ENCODE peak calls at places on chromosomes 16 and 17, in seven cellular contexts. P is uterus, O is cardiac muscle cell, V is GM23338, J is fibroblast of lung, G is brain microvascular endothelial cell, T is ascending aorta. M is an unnamed sample.

GRCh38 chr16:66996324-66996982 is 8.1 kb downstream of the CES4A start:
- DNase-seq in P (peak; percentile 54), O (peak; percentile 83), V (no peak), J (peak; percentile 66), G (peak; percentile 25), T (peak; percentile 94), M (peak; percentile 81)

GRCh38 chr17:2171725-2172446 is 117.0 kb downstream of the HIC1 start:
- DNase-seq in P (peak; percentile 88), O (peak; percentile 99), V (peak; percentile 13), J (peak; percentile 100), G (peak; percentile 97), T (peak; percentile 83), M (peak; percentile 84)

GRCh38 chr17:69735285-69735684 is 320.8 kb downstream of the MAP2K6 start:
- DNase-seq in P (no peak), O (no peak), V (no peak), J (no peak), G (no peak), T (no peak), M (no peak)

GRCh38 chr17:36133629-36134259 is 30.1 kb downstream of the CCL4 start:
- DNase-seq in P (no peak), O (peak; percentile 60), V (no peak), J (no peak), G (no peak), T (no peak), M (no peak)

GRCh38 chr17:42463976-42464400 is 5.3 kb downstream of the ATP6V0A1 start:
- DNase-seq in P (no peak), O (no peak), V (no peak), J (no peak), G (no peak), T (no peak), M (no peak)

GRCh38 chr16:12411521-12411920 is 392.2 kb downstream of the CPPED1 start:
- DNase-seq in P (no peak), O (no peak), V (no peak), J (no peak), G (no peak), T (no peak), M (peak; percentile 10)

GRCh38 chr16:59971264-59971663 is 1237.1 kb upstream of the GOT2 start:
- DNase-seq in P (no peak), O (no peak), V (no peak), J (peak; percentile 6), G (no peak), T (no peak), M (no peak)

GRCh38 chr17:21283482-21284318 is 811 bp upstream of the MAP2K3 start:
- DNase-seq in P (peak; percentile 61), O (peak; percentile 45), V (peak; percentile 63), J (peak; percentile 58), G (peak; percentile 38), T (no peak), M (no peak)

GRCh38 chr16:35011-35775 is 18.2 kb downstream of the POLR3K start:
- DNase-seq in P (no peak), O (no peak), V (peak; percentile 0), J (no peak), G (no peak), T (peak; percentile 62), M (no peak)

GRCh38 chr16:86390335-86390734 is 120.0 kb upstream of the FOXF1 start:
- DNase-seq in P (no peak), O (no peak), V (no peak), J (no peak), G (no peak), T (no peak), M (no peak)

GRCh38 chr17:28760987-28761562 is 17.3 kb downstream of the TRAF4 start:
- DNase-seq in P (no peak), O (peak; percentile 59), V (peak; percentile 89), J (peak; percentile 60), G (peak; percentile 68), T (no peak), M (peak; percentile 86)

GRCh38 chr17:2695961-2696760 is 15.4 kb downstream of the CLUH start:
- DNase-seq in P (no peak), O (no peak), V (no peak), J (no peak), G (no peak), T (peak; percentile 60), M (no peak)

GRCh38 chr16:85293899-85294642 is 181.8 kb upstream of the CIBAR2 start:
- DNase-seq in P (no peak), O (no peak), V (no peak), J (no peak), G (no peak), T (no peak), M (no peak)

GRCh38 chr16:76910931-76911330 is 280.1 kb upstream of the MON1B start:
- DNase-seq in P (no peak), O (peak; percentile 95), V (no peak), J (peak; percentile 74), G (peak; percentile 16), T (no peak), M (no peak)

GRCh38 chr17:902463-902862 is 77.1 kb downstream of the NXN start:
- DNase-seq in P (no peak), O (no peak), V (peak; percentile 51), J (no peak), G (no peak), T (no peak), M (no peak)

GRCh38 chr17:28951991-28952975 is 965 bp upstream of the PHF12 start:
- DNase-seq in P (peak; percentile 97), O (peak; percentile 100), V (peak; percentile 100), J (peak; percentile 99), G (peak; percentile 99), T (peak; percentile 99), M (peak; percentile 98)

GRCh38 chr17:79305831-79306687 is 231.4 kb downstream of the ENGASE start:
- DNase-seq in P (peak; percentile 37), O (peak; percentile 8), V (no peak), J (no peak), G (no peak), T (peak; percentile 80), M (peak; percentile 6)

GRCh38 chr17:14886200-14886739 is 378.9 kb downstream of the PMP22 start:
- DNase-seq in P (no peak), O (no peak), V (peak; percentile 74), J (no peak), G (no peak), T (no peak), M (no peak)

GRCh38 chr17:65558683-65559311 is 2.7 kb downstream of the AXIN2 start:
- DNase-seq in P (no peak), O (no peak), V (peak; percentile 59), J (no peak), G (no peak), T (no peak), M (no peak)

GRCh38 chr17:43906951-43907424 is 348 bp downstream of the MPP2 start:
- DNase-seq in P (peak; percentile 27), O (no peak), V (no peak), J (no peak), G (no peak), T (no peak), M (no peak)

GRCh38 chr17:43907425-43907981 is at the start of gene MPP2:
- DNase-seq in P (peak; percentile 79), O (peak; percentile 76), V (peak; percentile 96), J (peak; percentile 76), G (peak; percentile 35), T (peak; percentile 87), M (peak; percentile 68)

GRCh38 chr17:43908111-43908721 is 880 bp upstream of the MPP2 start:
- DNase-seq in P (peak; percentile 82), O (peak; percentile 78), V (peak; percentile 88), J (peak; percentile 65), G (peak; percentile 51), T (peak; percentile 90), M (peak; percentile 64)

GRCh38 chr17:43905400-43905984 is 1.8 kb downstream of the MPP2 start:
- DNase-seq in P (no peak), O (no peak), V (peak; percentile 51), J (no peak), G (no peak), T (no peak), M (no peak)

DNA sequence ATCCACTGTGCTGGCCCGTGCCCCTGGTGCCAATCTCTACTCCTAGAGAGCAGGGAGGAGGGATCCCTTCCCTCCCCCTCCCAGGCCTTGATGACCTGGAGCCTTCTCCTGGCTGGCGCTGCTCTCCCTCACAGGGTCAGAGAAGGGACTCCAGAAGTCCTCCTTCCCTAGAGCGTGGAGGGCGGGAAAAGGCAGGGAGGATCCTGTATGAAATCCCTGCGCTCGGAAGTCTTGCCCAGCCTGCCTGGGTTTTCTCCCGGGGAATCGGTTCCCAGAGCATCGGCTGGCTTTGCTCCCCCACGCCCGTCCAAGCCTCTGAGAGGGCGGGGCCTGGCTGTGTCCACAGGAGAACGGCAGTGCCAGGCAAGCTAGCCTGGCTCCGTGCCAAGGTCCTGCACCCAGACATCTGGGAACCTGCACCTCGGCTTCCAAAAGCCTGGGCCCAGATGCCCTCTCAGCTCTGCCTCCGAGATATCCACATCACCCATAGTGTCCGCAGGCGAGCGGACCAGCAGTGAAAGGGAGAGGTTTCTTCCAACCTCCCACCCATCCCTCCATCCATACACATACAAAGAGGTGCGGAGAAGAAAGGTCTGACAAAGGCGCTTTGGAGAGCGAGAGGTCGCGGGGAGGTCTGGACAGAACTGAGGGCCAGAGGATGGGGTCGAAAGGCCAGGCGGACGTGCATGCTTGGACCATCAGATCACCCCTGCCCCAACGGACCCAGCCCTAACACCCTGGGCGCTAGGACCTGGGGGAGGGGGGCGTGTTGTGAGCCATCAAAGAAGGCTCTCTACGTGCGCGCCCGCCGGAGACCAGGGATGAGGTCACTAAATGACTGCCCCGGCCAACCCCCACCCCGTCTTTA is 1.1 kb downstream of the MPP2 start:
- DNase-seq in P (peak; percentile 81), O (peak; percentile 61), V (peak; percentile 96), J (peak; percentile 65), G (peak; percentile 16), T (peak; percentile 95), M (no peak)
- H3K27me3 ChIP-seq in P (no peaks in the 10 kb centered on the region), O (peaks cover 14% of the 10 kb centered on the region), V (peaks cover 57% of the 10 kb centered on the region), J (peaks cover 4% of the 10 kb centered on the region), G (peaks cover 24% of the 10 kb centered on the region), T (no peaks in the 10 kb centered on the region), M (no peaks in the 10 kb centered on the region)

GRCh38 chr16:79595261-79595660 is 5.3 kb downstream of the MAF start:
- DNase-seq in P (no peak), O (peak; percentile 2), V (no peak), J (no peak), G (no peak), T (no peak), M (no peak)
- H3K27me3 ChIP-seq in P (no peaks in the 10 kb centered on the region), O (no peaks in the 10 kb centered on the region), V (peaks cover 25% of the 10 kb centered on the region), J (no peaks in the 10 kb centered on the region), G (no peaks in the 10 kb centered on the region), T (no peaks in the 10 kb centered on the region), M (no peaks in the 10 kb centered on the region)

DNA sequence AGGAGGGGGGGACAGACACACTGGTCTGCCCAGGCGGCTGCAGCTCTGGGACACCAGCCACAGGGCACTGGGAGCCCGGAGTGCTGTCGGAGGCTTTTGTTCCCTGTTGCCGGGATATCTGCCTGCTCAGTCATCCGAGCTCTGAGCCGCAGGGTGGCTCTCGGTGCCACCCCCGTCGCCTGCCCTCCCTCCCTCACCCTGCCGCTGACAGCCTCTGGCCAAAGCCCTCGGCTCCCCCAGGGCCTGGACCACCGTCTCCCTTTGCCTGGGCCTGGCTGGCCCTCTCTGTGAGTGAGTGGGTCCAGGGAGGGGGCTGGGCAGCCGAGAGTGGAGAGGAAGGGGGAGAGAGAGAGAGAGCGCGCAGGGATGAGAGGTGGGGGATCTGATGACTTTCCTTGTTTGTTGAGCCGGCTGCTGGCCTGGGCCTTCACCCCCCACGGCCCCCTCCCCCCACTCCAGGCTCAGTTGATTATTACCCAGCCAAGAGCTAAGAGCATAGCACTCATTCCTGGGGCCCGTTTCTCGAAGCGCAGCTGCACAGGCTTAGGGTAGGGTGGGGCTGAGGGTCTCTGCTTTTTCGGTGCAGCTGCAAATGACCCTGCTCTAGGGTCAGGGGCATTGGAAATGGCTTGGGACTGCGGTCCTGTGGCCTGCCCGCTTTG is 2.7 kb downstream of the FOXJ1 start:
- DNase-seq in P (no peak), O (no peak), V (peak; percentile 71), J (no peak), G (no peak), T (no peak), M (no peak)
- H3K27me3 ChIP-seq in P (peaks cover 34% of the 10 kb centered on the region), O (peaks cover 98% of the 10 kb centered on the region), V (peaks cover 88% of the 10 kb centered on the region), J (peaks cover 59% of the 10 kb centered on the region), G (peaks cover 68% of the 10 kb centered on the region), T (peaks cover 20% of the 10 kb centered on the region), M (peaks cover 3% of the 10 kb centered on the region)

GRCh38 chr17:34121311-34121710 is 133.8 kb upstream of the CCL2 start:
- DNase-seq in P (no peak), O (no peak), V (no peak), J (no peak), G (no peak), T (no peak), M (no peak)
- H3K27me3 ChIP-seq in P (no peaks in the 10 kb centered on the region), O (no peaks in the 10 kb centered on the region), V (no peaks in the 10 kb centered on the region), J (no peaks in the 10 kb centered on the region), G (no peaks in the 10 kb centered on the region), T (no peaks in the 10 kb centered on the region), M (no peaks in the 10 kb centered on the region)